ENCODE peak calls at places on chromosome 5, in nine cellular contexts. H is hepatocyte, E is AG04450, F is endodermal cell, A is fibroblast of mammary gland, J is colonic mucosa, Q is stomach, V is neural progenitor cell, Y is fibroblast of the aortic adventitia. W is an unnamed sample.

GRCh38 chr5:62305715-62306493 is at the start of gene KIF2A:
- DNase-seq in H (peak), E (peak), F (peak), A (peak), J (peak), Q (peak), V (peak), Y (peak), W (peak)

GRCh38 chr5:31671339-31671741 is 32.4 kb downstream of the PDZD2 start:
- DNase-seq in H (no peak), E (no peak), F (peak), A (no peak), J (no peak), Q (no peak), V (no peak), Y (no peak), W (no peak)

GRCh38 chr5:168851902-168852321 is 272.7 kb upstream of the PANK3 start:
- DNase-seq in H (peak), E (no peak), F (no peak), A (peak), J (no peak), Q (no peak), V (no peak), Y (peak), W (peak)

GRCh38 chr5:112247930-112248329 is 171.1 kb downstream of the EPB41L4A start:
- DNase-seq in H (no peak), E (no peak), F (no peak), A (no peak), J (no peak), Q (no peak), V (no peak), Y (no peak), W (no peak)

GRCh38 chr5:72463499-72464052 is 43.6 kb downstream of the ZNF366 start:
- DNase-seq in H (no peak), E (no peak), F (no peak), A (no peak), J (no peak), Q (no peak), V (no peak), Y (no peak), W (no peak)

GRCh38 chr5:178211095-178212048 is 7.0 kb downstream of the HNRNPAB start:
- DNase-seq in H (no peak), E (no peak), F (peak), A (no peak), J (peak), Q (no peak), V (no peak), Y (no peak), W (no peak)

GRCh38 chr5:73222173-73222572 is 49.2 kb downstream of the TMEM174 start:
- DNase-seq in H (no peak), E (no peak), F (no peak), A (no peak), J (no peak), Q (no peak), V (peak), Y (no peak), W (no peak)

GRCh38 chr5:61949054-61949679 is 356.8 kb upstream of the KIF2A start:
- DNase-seq in H (no peak), E (no peak), F (no peak), A (no peak), J (no peak), Q (no peak), V (no peak), Y (no peak), W (no peak)

GRCh38 chr5:148902478-148902877 is 76.1 kb downstream of the ADRB2 start:
- DNase-seq in H (no peak), E (no peak), F (no peak), A (no peak), J (no peak), Q (no peak), V (no peak), Y (no peak), W (no peak)

GRCh38 chr5:119255571-119256356 is 100.1 kb upstream of the TNFAIP8 start:
- DNase-seq in H (peak), E (no peak), F (peak), A (peak), J (peak), Q (no peak), V (no peak), Y (no peak), W (no peak)

GRCh38 chr5:155106221-155106620 is 92.7 kb downstream of the KIF4B start:
- DNase-seq in H (no peak), E (no peak), F (peak), A (no peak), J (no peak), Q (no peak), V (no peak), Y (no peak), W (no peak)

GRCh38 chr5:133926489-133926878 is 41.9 kb downstream of the C5orf15 start:
- DNase-seq in H (no peak), E (no peak), F (no peak), A (no peak), J (no peak), Q (no peak), V (no peak), Y (no peak), W (no peak)

GRCh38 chr5:87268970-87269377 is 1.3 kb downstream of the RASA1 start:
- DNase-seq in H (no peak), E (no peak), F (no peak), A (peak), J (no peak), Q (no peak), V (no peak), Y (peak), W (no peak)

GRCh38 chr5:171629221-171630005 is 156.2 kb upstream of the SMIM23 start:
- DNase-seq in H (no peak), E (no peak), F (peak), A (peak), J (no peak), Q (no peak), V (no peak), Y (peak), W (no peak)

GRCh38 chr5:161562446-161562845 is 15.9 kb upstream of the GABRB2 start:
- DNase-seq in H (no peak), E (no peak), F (no peak), A (no peak), J (no peak), Q (no peak), V (no peak), Y (no peak), W (no peak)

GRCh38 chr5:92687793-92688467 is 893.1 kb downstream of the NR2F1-AS1 start:
- DNase-seq in H (peak), E (peak), F (peak), A (peak), J (no peak), Q (no peak), V (peak), Y (peak), W (peak)
- H3K4me3 ChIP-seq in H (no peak), E (no peak), F (no peak), A (no peak), J (no peak), Q (peak), V (no peak), Y (no peak), W (no peak)

DNA sequence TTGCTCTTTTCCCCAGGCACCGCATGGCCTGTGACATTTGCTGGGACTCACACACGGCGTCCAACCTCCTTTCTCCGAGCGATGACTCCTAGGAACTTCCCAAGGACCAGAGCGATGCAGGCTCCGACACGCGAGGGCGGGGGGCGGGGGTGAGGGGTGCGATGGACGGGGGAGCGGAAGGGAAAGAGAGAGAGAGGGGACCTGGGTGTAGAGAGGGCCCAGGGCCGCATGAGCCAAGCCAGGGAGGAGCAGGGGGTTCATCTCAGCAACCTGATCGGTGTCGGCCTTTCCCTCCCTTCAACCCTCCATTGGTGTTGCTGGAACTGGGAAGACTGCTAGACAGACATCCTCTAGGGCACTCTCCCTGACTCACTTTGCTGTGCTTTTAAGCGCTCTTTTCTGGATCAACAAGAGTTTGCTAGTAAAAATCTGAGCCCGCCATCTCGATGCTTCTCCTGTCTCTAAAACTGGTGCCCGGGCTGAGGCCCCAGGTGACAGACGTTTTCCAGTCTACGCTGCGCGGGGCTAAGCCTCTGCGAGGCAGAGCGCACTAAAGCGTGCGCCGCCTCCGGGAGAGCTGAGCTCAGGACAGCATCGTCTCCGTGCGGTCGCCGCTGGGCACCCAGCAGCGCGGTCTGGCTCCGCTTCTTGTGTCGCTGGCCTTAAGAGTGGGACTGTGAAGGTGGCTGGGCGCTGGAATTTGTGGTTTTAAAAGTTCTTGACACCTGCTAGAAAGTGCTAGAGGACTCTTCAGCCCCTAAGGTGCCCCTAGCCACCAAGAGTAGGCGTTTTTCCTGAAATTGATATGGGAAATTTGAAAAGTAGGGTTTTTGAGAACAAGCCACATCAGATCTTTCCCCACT is 1.0 kb upstream of the TSLP start:
- DNase-seq in H (peak), E (no peak), F (peak), A (peak), J (no peak), Q (peak), V (peak), Y (peak), W (no peak)
- TF ChIP-seq CTCF in H (no peak), E (peak), F (peak), A (no peak), J (no peak), Q (no peak), V (peak), Y (no peak), W (no peak)

GRCh38 chr5:157326440-157327023 is 60.6 kb downstream of the CYFIP2 start:
- DNase-seq in H (no peak), E (no peak), F (no peak), A (no peak), J (no peak), Q (no peak), V (no peak), Y (no peak), W (no peak)

GRCh38 chr5:157327771-157328170 is 61.8 kb downstream of the CYFIP2 start:
- DNase-seq in H (no peak), E (no peak), F (no peak), A (no peak), J (no peak), Q (no peak), V (no peak), Y (no peak), W (no peak)

GRCh38 chr5:157331807-157332206 is 65.9 kb downstream of the CYFIP2 start:
- DNase-seq in H (no peak), E (no peak), F (no peak), A (no peak), J (no peak), Q (no peak), V (no peak), Y (no peak), W (no peak)

GRCh38 chr5:157324237-157324636 is 58.3 kb downstream of the CYFIP2 start:
- DNase-seq in H (no peak), E (no peak), F (peak), A (no peak), J (no peak), Q (no peak), V (no peak), Y (no peak), W (no peak)

DNA sequence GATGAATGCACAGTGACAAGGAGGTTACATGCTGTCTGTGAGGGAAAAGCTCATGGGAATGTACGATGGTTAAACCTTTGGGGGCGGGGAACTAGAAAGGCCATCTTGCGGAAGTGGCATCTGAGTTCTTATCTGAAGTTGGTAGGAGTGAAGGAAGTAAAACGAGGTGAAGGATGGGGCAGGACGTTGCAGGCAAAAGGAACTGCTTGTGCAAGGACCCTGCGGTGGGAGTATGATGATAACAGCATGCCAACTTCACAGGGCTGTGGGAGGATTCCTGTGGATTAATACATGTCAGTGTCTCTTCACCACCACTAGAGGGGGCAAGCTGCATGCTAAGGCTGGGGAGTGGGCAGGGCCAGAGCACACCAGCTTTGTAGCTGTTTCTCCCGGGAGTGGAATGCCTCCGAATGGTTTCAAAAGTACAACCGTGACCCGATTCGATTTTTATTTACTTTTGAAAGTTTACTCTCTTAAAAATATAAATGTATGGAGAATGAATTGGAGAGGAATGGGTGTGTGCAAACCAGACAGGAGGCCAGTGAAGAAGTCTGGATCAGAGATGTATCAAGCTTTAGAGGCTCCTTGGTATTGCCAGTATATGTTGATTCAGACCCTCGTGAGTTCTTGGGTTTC is 62.5 kb downstream of the CYFIP2 start:
- DNase-seq in H (peak), E (peak), F (peak), A (peak), J (peak), Q (peak), V (peak), Y (peak), W (peak)
- H3K4me3 ChIP-seq in H (no peak), E (peak), F (no peak), A (peak), J (no peak), Q (no peak), V (no peak), Y (peak), W (no peak)

DNA sequence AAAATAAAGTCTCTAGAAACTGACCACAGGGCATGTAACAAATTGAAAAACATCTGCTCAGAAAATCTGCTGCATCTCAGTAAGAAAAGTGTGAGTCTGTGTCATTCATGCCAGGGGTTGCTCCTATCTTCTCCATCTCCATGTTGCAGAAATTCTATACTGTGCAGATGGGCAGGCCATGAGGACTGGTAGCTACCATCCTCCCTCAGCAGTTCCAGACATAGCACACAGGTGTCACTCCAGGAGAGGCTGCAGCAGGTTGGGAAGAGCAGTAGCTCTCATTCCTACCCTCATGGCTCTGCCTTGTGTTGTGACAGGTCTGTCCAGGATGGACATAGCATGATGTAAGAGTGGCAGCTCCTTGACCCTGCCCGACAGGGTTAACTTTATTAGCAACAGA is 173.4 kb downstream of the NDUFS4 start:
- DNase-seq in H (peak), E (no peak), F (peak), A (no peak), J (no peak), Q (no peak), V (no peak), Y (no peak), W (no peak)
- TF ChIP-seq CTCF in H (peak), E (no peak), F (peak), A (no peak), J (no peak), Q (no peak), V (no peak), Y (no peak), W (no peak)

GRCh38 chr5:157670662-157671591 is at the start of gene C5orf52:
- DNase-seq in H (peak), E (no peak), F (peak), A (peak), J (peak), Q (no peak), V (no peak), Y (peak), W (no peak)
- H3K4me3 ChIP-seq in H (no peak), E (peak), F (peak), A (peak), J (peak), Q (peak), V (no peak), Y (peak), W (peak)

GRCh38 chr5:9425710-9426109 is 120.2 kb downstream of the SEMA5A start:
- DNase-seq in H (no peak), E (no peak), F (no peak), A (no peak), J (no peak), Q (no peak), V (no peak), Y (no peak), W (no peak)
- TF ChIP-seq CTCF in H (no peak), E (no peak), F (no peak), A (no peak), J (no peak), Q (no peak), V (no peak), Y (no peak), W (no peak)

GRCh38 chr5:181167814-181168488 is 20.6 kb downstream of the OR2V2 start:
- DNase-seq in H (peak), E (no peak), F (peak), A (no peak), J (peak), Q (no peak), V (peak), Y (no peak), W (no peak)

GRCh38 chr5:181168595-181169118 is 21.3 kb downstream of the OR2V2 start:
- DNase-seq in H (no peak), E (no peak), F (no peak), A (no peak), J (no peak), Q (no peak), V (no peak), Y (no peak), W (no peak)

GRCh38 chr5:181171782-181172181 is 24.4 kb downstream of the OR2V2 start:
- DNase-seq in H (no peak), E (no peak), F (no peak), A (no peak), J (no peak), Q (no peak), V (no peak), Y (no peak), W (no peak)

GRCh38 chr5:181170996-181171395 is 23.6 kb downstream of the OR2V2 start:
- DNase-seq in H (no peak), E (no peak), F (no peak), A (no peak), J (no peak), Q (no peak), V (no peak), Y (no peak), W (no peak)

DNA sequence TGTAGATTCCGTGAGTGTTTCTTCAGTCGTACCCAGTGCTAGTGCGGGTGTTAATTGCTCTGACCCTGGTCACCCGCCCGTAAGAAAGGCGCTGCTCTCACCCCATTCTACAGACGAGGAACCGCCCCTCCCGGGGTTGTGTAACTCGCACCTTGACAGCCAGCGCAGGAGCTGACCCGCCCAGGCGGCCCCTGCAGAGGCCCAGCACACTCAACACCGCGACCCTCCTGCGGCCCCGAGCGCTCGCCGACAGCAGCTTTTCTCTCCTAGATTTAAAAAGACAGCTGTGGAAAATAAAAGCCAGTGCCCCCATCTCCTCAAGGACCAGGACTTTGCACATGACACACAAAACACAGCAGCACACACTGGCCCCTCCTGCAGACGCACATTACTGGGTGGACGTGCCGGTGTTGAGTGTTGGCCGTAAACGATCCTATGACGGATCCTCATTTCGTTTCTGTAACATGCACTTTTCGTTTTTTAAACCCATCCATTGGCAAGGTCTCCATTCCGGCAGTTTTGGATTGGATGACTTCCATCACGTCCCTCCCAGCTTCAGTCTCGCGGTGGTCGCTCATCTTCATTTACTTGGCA is 22.9 kb downstream of the OR2V2 start:
- DNase-seq in H (peak), E (no peak), F (no peak), A (no peak), J (peak), Q (no peak), V (peak), Y (no peak), W (no peak)
- H3K4me3 ChIP-seq in H (peak), E (peak), F (peak), A (peak), J (peak), Q (no peak), V (peak), Y (no peak), W (peak)

DNA sequence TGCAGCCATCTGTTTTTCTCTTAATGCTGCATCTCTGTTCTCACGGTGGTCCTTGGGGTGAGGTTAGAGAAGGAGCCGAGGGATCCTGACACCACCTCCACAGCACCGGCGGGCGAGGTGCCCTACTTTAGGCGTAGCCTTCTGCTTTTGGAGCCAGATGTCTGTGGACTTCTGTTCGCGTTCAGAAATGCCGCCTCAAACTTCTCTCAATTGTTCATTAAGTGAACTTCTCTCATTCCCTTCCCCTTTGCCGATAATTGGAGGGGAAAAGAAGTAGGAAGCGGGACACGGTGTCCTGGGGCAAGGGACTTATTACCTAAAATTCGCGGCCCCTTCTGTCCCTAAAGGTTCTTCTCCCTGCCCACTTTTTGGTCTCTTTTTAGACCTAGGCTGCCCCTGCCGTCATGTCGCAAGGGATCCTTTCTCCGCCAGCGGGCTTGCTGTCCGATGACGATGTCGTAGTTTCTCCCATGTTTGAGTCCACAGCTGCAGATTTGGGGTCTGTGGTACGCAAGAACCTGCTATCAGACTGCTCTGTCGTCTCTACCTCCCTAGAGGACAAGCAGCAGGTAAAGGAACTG is 455 bp downstream of the KIF20A start:
- DNase-seq in H (peak), E (no peak), F (peak), A (peak), J (peak), Q (no peak), V (peak), Y (no peak), W (no peak)
- TF ChIP-seq CTCF in H (no peak), E (no peak), F (no peak), A (no peak), J (no peak), Q (no peak), V (no peak), Y (no peak), W (no peak)